ENCODE peak calls at places on chromosomes 6 and 20, in four cellular contexts. R is astrocyte of the cerebellum, G is epithelial cell of esophagus, M is A549. C is an unnamed sample.
A peak's percentile ranks its signal among the peaks of the same experiment; 100 is the strongest.

GRCh38 chr6:126527016-126527606 is 187.2 kb downstream of the CENPW start:
- DNase-seq in R (no peak), M (no peak), G (no peak), C (no peak)

GRCh38 chr6:168105813-168106660 is 27.0 kb upstream of the FRMD1 start:
- DNase-seq in R (no peak), M (no peak), G (no peak), C (no peak)

GRCh38 chr20:33444797-33445560 is 1.4 kb upstream of the SNTA1 start:
- DNase-seq in R (no peak), M (peak; percentile 36), G (peak; percentile 62), C (no peak)

GRCh38 chr6:87333033-87333432 is 4.0 kb upstream of the GJB7 start:
- DNase-seq in M (no peak), R (no peak), G (no peak), C (no peak)

GRCh38 chr6:26232950-26233607 is 131.9 kb upstream of the BTN3A2 start:
- DNase-seq in M (peak; percentile 75), G (peak; percentile 62), R (no peak), C (no peak)

GRCh38 chr6:35048631-35049083 is 92.5 kb downstream of the TCP11 start:
- DNase-seq in M (no peak), G (no peak), R (peak; percentile 59), C (no peak)

GRCh38 chr6:41939091-41939847 is 2.3 kb downstream of the CCND3 start:
- DNase-seq in R (no peak), G (no peak), M (no peak), C (no peak)

GRCh38 chr6:127496471-127496870 is 22.7 kb downstream of the MTCL3 start:
- DNase-seq in M (no peak), G (peak; percentile 30), R (no peak), C (no peak)

GRCh38 chr6:134585529-134585873 is 267.6 kb upstream of the SGK1 start:
- DNase-seq in M (no peak), G (no peak), R (no peak), C (no peak)

GRCh38 chr6:99241905-99242534 is 107.5 kb downstream of the FAXC start:
- DNase-seq in G (peak; percentile 67), R (peak; percentile 20), M (peak; percentile 40), C (peak; percentile 13)

GRCh38 chr20:46132705-46133120 is 14.6 kb downstream of the CD40 start:
- DNase-seq in M (peak; percentile 61), R (peak; percentile 23), G (peak; percentile 70), C (no peak)

GRCh38 chr6:66655420-66655819 is 948.4 kb upstream of the EYS start:
- DNase-seq in R (no peak), G (no peak), M (no peak), C (no peak)

GRCh38 chr6:12851123-12851695 is 134.6 kb downstream of the PHACTR1 start:
- DNase-seq in G (peak; percentile 53), M (no peak), R (no peak), C (no peak)

GRCh38 chr6:169826697-169827096 is 75.3 kb downstream of the ERMARD start:
- DNase-seq in R (no peak), M (no peak), G (no peak), C (no peak)
- TF ChIP-seq CTCF in R (no peak), M (no peak), G (no peak), C (no peak)

DNA sequence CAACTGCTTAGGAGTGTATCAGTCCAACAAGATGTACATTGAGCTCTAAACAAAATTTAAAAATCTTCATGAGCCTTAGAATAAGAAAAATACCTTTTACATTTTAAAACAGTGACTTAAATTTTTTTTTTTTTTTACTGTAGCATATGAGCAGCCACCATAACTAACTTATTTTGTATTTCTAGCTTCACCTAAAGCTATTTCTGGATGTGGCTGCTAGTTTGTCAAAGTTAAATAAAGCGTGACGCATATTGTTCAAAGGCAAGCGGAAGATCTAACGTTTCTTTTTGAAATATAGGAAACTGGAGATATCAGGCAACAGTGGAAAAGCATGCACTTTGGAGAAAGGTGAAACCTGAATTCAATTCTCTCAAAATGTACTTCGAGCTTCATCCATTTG is 3.3 kb upstream of the IL22RA2 start:
- DNase-seq in G (no peak), R (no peak), M (no peak), C (no peak)
- H3K4me3 ChIP-seq in G (no peak overlapping the region), R (no peak overlapping the region), M (no peak overlapping the region), C (no peak overlapping the region)

GRCh38 chr20:36854343-36855240 is 21.3 kb upstream of the TLDC2 start:
- DNase-seq in M (peak; percentile 67), G (peak; percentile 59), R (no peak), C (no peak)
- TF ChIP-seq CTCF in M (no peak), G (no peak), R (no peak), C (no peak)

GRCh38 chr6:40586800-40587201 is 363 bp downstream of the LRFN2 start:
- DNase-seq in G (no peak), R (no peak), M (no peak), C (no peak)
- H3K4me3 ChIP-seq in G (no peak overlapping the region), R (peak overlapping the region; percentile 36), M (peak overlapping the region; percentile 60), C (no peak overlapping the region)

DNA sequence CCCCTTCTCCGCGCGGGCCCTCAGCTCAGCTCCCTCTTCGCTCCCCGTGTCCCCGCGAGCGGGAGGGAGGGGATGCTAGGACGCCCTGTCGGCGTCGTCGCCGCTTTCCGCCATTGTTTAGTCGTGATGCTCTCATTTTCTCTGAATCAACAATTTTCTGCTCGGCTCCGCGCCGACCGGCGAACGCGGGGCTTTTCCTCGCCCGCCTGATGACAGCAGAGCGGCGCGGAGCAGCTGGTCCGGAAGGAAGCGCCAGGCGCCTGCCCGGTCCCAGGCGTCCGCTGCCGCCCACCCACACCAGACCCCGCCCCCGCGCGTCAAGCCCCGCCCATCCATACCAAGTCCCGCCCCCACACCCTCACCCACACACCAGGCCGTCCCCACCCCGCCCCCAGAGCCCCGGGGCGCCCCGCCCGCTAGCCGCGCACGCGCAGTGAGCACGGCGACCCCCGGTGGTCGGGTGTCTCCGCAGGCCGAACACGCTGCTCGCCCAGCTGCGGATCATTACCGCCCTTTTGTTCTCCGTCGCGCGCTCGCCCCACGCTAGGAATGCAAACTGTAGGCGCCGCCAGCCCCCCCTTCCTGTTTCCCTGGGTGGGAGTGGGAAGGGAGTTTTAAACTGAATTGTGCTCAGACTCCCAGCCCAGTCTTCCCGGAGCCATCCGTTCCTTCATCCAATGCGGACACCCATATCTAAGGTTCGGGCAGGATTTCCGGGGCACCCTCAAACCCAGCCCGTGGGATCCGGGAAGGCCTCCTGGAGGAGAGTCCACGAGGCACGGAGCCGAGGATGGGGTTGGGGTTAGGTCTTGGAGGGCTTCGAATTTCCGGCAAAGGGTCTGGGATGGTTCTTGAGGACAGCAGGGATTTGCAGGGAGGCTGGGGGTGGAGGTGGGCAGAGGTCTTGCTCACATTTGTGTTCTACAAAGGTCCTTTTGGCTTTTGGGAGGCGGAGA is 49.8 kb upstream of the SLC32A1 start:
- DNase-seq in G (peak; percentile 62), M (no peak), R (no peak), C (no peak)
- TF ChIP-seq CTCF in G (no peak), M (no peak), R (no peak), C (no peak)

GRCh38 chr6:7136859-7137334 is 29.1 kb downstream of the RREB1 start:
- DNase-seq in M (no peak), G (no peak), R (no peak), C (no peak)
- H3K4me3 ChIP-seq in M (no peak overlapping the region), G (no peak overlapping the region), R (no peak overlapping the region), C (no peak overlapping the region)

DNA sequence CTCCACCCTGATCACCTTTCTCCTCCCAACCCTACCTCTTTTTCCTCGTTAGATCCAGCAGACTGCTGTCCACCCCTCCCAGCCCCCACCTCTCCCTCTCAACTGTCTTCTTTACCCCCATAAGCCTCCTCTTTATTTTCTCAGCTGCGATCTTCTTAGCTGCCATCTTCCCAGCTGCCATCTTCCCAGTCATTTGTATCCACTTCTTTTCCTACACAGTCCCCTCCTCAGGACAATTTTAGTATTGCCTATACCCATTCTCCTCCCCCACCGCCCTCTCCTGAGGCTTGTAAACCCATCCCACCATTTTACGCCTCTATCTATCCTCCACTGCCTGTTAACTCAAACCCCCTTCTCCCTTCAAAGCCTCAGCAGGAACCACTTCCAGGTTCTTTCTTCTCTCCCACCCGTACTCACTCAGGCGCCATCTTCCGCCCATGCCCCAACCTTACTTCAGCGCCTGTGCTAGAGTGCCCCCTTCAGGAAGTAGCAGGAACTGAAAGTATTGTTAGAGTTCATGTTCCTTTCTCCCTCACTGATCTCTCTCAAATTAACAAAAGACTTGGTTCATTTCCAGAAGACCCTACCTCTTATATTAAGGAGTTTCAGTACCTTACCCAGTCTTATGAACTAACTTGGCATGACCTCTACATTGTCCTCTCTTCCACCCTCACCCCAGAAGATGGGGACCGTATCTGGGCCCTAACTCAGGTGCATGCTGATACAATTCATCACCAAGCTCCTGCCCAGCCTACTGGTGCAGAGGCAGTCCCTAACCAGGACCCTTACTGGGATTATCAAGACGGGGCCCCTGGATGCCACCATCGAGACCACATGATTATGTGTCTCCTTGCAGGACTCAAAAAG is 236.0 kb downstream of the ADGRG6 start:
- DNase-seq in R (no peak), M (peak; percentile 48), G (peak; percentile 48), C (no peak)
- TF ChIP-seq CTCF in R (peak; percentile 23), M (peak; percentile 33), G (peak; percentile 65), C (peak; percentile 73)

DNA sequence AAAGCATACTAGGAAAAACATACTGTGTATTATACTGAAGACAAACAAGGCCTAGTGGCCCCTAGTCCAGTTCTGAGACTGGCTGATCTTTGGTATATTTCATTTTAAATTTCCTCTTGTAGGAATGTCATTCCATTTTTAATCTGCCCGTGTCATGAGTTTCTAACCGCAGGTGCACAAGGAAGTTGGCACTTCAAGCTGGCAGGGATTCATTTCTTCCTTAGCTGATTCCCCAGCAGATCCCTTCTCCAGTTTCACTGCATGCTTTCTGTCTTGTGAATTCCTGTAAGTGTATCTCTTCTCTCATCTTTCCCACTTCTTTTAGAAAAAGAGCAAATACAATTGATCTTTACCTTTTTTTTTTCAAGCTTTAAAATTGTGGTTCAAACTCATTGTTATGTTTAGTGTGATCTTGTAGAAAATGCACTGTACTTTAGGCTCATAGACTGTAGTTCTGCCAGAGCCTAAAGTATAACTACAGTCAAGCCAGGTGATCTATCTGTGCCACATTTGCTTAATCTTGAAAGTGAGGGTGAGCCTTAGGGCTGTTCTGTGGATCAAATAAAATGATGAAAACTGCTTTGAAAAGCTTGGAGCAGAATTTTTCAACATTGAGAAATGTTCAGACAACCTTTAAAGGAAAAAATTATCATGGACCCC is 37.0 kb downstream of the RNF217 start:
- DNase-seq in R (no peak), G (peak; percentile 40), M (no peak), C (no peak)
- H3K4me3 ChIP-seq in R (no peak overlapping the region), G (no peak overlapping the region), M (no peak overlapping the region), C (no peak overlapping the region)

GRCh38 chr6:2783188-2783957 is 18.2 kb downstream of the WRNIP1 start:
- DNase-seq in R (no peak), M (no peak), G (no peak), C (no peak)

GRCh38 chr6:2784061-2784460 is 18.9 kb downstream of the WRNIP1 start:
- DNase-seq in G (no peak), R (no peak), M (no peak), C (no peak)

GRCh38 chr6:2781685-2782355 is 16.6 kb downstream of the WRNIP1 start:
- DNase-seq in M (no peak), R (no peak), G (no peak), C (no peak)

GRCh38 chr6:2782825-2783187 is 17.6 kb downstream of the WRNIP1 start:
- DNase-seq in R (no peak), M (no peak), G (no peak), C (no peak)

DNA sequence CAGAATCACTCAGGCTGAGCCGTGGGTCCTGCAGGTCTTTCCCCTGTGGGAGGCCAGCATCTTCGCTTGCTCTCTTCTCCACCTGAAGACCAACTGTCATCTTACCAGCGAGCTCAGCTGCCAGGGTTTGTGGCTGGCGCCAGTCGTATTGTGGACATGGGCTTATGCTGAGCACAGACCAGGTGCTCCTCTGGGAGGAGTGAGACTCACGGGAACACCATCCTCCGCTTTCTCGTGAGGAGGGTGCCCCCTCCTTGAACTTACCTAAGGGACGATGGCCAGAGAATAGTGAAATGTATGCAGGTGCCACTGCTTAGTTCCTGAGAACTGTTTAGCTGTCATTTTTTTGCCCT is 17.1 kb downstream of the WRNIP1 start:
- DNase-seq in G (no peak), M (no peak), R (no peak), C (no peak)
- TF ChIP-seq CTCF in G (no peak), M (no peak), R (no peak), C (no peak)

C was measured in epithelial cell of proximal tubule.